ENCODE peak calls at places on chromosomes 16 and 17, in eight cellular contexts. M, F, T, N, P, K, R and Q are unnamed samples.

GRCh38 chr16:54930034-54930938 is at the start of gene IRX5:
- DNase-seq in R (peak; percentile 40), T (peak; percentile 82), P (peak; percentile 44), M (peak; percentile 82), F (peak; percentile 91), K (peak; percentile 99), N (peak; percentile 96), Q (peak; percentile 97)

GRCh38 chr17:61635913-61636432 is 45.0 kb upstream of the NACA2 start:
- DNase-seq in T (peak; percentile 27), F (no peak), N (peak; percentile 55), R (no peak), K (peak; percentile 55), P (peak; percentile 37), M (no peak), Q (no peak)

GRCh38 chr17:65449495-65449894 is 112.0 kb downstream of the AXIN2 start:
- DNase-seq in P (no peak), K (no peak), M (no peak), N (peak; percentile 35), F (no peak), T (no peak), R (no peak), Q (no peak)

GRCh38 chr16:69848635-69849545 is 86.8 kb downstream of the WWP2 start:
- DNase-seq in T (peak; percentile 31), F (peak; percentile 86), K (peak; percentile 93), M (peak; percentile 86), P (no peak), R (peak; percentile 58), N (no peak), Q (no peak)

GRCh38 chr16:54418903-54419302 is 132.3 kb upstream of the IRX3 start:
- DNase-seq in P (no peak), F (no peak), N (no peak), M (no peak), R (no peak), T (no peak), K (no peak), Q (no peak)

GRCh38 chr17:80478487-80479245 is 2.3 kb upstream of the NPTX1 start:
- DNase-seq in M (no peak), N (peak; percentile 53), K (no peak), P (no peak), T (peak; percentile 45), F (no peak), R (no peak), Q (no peak)

GRCh38 chr17:22694362-22695227 is 1002.3 kb downstream of the KCNJ18 start:
- DNase-seq in M (no peak), R (no peak), P (no peak), F (no peak), N (no peak), K (no peak), T (no peak), Q (no peak)

GRCh38 chr16:28937222-28937876 is 5.6 kb downstream of the CD19 start:
- DNase-seq in M (no peak), R (no peak), T (no peak), N (no peak), F (no peak), K (no peak), P (no peak), Q (no peak)

GRCh38 chr17:35901776-35902175 is 21.6 kb upstream of the CCL5 start:
- DNase-seq in K (no peak), P (no peak), T (no peak), M (no peak), N (no peak), R (no peak), F (no peak), Q (no peak)

GRCh38 chr17:2690165-2691068 is 21.1 kb downstream of the CLUH start:
- DNase-seq in F (no peak), N (no peak), T (no peak), P (no peak), M (no peak), R (no peak), K (no peak), Q (peak; percentile 87)

GRCh38 chr17:40322417-40323315 is 13.7 kb downstream of the RARA start:
- DNase-seq in N (no peak), T (peak; percentile 57), R (no peak), F (peak; percentile 74), P (peak; percentile 90), M (peak; percentile 87), K (peak; percentile 87), Q (peak; percentile 90)

GRCh38 chr16:48014349-48015135 is 141.3 kb downstream of the ABCC12 start:
- DNase-seq in T (peak; percentile 10), F (no peak), N (peak; percentile 52), R (no peak), M (no peak), P (no peak), K (no peak), Q (no peak)

GRCh38 chr17:60665602-60666001 is 12.0 kb upstream of the BCAS3 start:
- DNase-seq in N (no peak), R (no peak), F (no peak), P (no peak), M (no peak), K (peak; percentile 20), T (no peak), Q (no peak)

GRCh38 chr16:77387810-77388209 is 47.0 kb downstream of the ADAMTS18 start:
- DNase-seq in M (no peak), P (no peak), R (no peak), F (no peak), T (no peak), K (no peak), N (no peak), Q (no peak)

GRCh38 chr17:19726615-19727376 is 10.4 kb upstream of the SLC47A2 start:
- DNase-seq in F (no peak), K (peak; percentile 54), M (no peak), R (no peak), P (no peak), T (no peak), N (no peak), Q (no peak)

GRCh38 chr17:2123467-2124251 is 68.8 kb downstream of the HIC1 start:
- DNase-seq in F (no peak), T (no peak), K (peak; percentile 41), R (no peak), N (peak; percentile 53), M (no peak), P (no peak), Q (no peak)

GRCh38 chr16:770411-770810 is 9.9 kb downstream of the MSLN start:
- DNase-seq in F (no peak), T (no peak), P (no peak), M (no peak), R (no peak), K (no peak), N (no peak), Q (no peak)

GRCh38 chr17:77741109-77741508 is 217.4 kb upstream of the TNRC6C start:
- DNase-seq in R (peak; percentile 0), F (no peak), M (no peak), N (no peak), K (no peak), P (no peak), T (no peak), Q (no peak)

GRCh38 chr16:53922805-53923645 is 219.1 kb downstream of the FTO start:
- DNase-seq in P (no peak), T (no peak), K (no peak), M (no peak), F (no peak), R (no peak), N (no peak), Q (no peak)

GRCh38 chr16:66653581-66654350 is 42.8 kb downstream of the CMTM4 start:
- DNase-seq in F (no peak), T (no peak), N (no peak), M (no peak), K (peak; percentile 49), P (no peak), R (no peak), Q (no peak)

GRCh38 chr17:15101175-15101574 is 164.0 kb downstream of the PMP22 start:
- DNase-seq in F (no peak), T (no peak), N (no peak), R (no peak), K (no peak), M (no peak), P (no peak), Q (no peak)

GRCh38 chr16:57544129-57544653 is 1.7 kb downstream of the ADGRG5 start:
- DNase-seq in K (no peak), M (no peak), N (no peak), R (no peak), F (no peak), T (no peak), P (peak; percentile 93), Q (no peak)

GRCh38 chr16:4386452-4386813 is 14.8 kb downstream of the VASN start:
- DNase-seq in F (no peak), T (no peak), R (no peak), P (no peak), K (peak; percentile 68), N (no peak), M (peak; percentile 55), Q (no peak)

DNA sequence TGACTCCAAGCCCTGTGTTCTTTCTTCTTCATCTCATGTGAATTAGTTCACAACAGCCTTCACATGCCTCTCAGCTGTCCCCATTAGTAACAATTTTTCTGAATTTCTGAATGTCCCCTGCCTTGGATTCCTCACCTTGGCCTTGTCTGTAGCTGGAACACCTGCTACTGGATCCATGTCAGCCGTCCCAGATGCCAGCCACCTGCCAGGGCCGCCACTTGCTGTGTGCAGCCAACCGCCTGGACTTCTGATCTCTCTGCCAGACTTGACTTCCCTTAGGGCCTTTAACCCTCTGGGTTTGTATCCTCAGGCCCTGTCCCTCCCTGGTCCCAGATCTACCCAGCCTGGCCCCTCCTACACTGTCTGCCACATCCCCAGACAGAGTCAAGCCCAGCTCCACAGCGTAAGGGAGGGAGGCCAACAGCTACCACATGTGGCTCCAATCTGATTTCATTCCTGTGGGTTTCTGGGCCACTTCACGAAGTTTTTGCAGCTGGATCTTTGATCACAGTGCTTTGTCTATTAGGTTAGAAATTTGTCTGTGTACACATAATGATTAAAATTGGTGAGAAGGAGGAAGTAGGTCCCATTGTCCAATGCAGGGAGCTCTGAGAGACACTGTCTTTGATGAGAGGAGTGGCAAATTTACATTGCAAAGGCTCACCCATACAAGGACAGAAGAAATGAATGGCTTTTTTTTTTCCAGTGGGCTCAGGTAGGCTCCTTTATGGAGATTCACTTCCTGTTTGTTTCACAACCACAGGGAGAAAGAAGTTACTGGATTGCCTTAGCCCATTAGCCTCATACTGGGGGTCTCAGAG is 15.3 kb downstream of the MPP2 start:
- DNase-seq in F (no peak), N (no peak), T (no peak), P (no peak), M (no peak), K (peak; percentile 79), R (no peak), Q (no peak)
- TF ChIP-seq CTCF in F (no peak), N (no peak), T (no peak), P (no peak), M (no peak), K (no peak), R (no peak), Q (no peak)

GRCh38 chr17:75069783-75070182 is 18.0 kb upstream of the SLC16A5 start:
- DNase-seq in K (peak; percentile 33), M (no peak), N (no peak), F (no peak), R (no peak), T (no peak), P (no peak), Q (peak; percentile 30)
- TF ChIP-seq CTCF in K (peak; percentile 55), M (no peak), N (no peak), F (peak; percentile 34), R (peak; percentile 33), T (no peak), P (peak; percentile 13), Q (peak; percentile 77)

GRCh38 chr17:64055183-64056142 is 35.0 kb upstream of the ICAM2 start:
- DNase-seq in N (no peak), R (no peak), T (no peak), F (no peak), P (no peak), M (no peak), K (no peak), Q (no peak)
- TF ChIP-seq CTCF in N (no peak), R (no peak), T (no peak), F (no peak), P (no peak), M (no peak), K (no peak), Q (no peak)

GRCh38 chr16:11394593-11394960 is 49.3 kb downstream of the RMI2 start:
- DNase-seq in P (no peak), R (no peak), N (no peak), K (no peak), F (no peak), M (no peak), T (no peak), Q (peak; percentile 35)
- TF ChIP-seq CTCF in P (no peak), R (no peak), N (no peak), K (no peak), F (no peak), M (no peak), T (no peak), Q (no peak)